ENCODE peak calls at places on chromosomes 13 and 19, in eight cellular contexts. One of them, this sample, is unnamed.
A peak's percentile ranks its signal among the peaks of the same experiment; 100 is the strongest.

GRCh38 chr13:97627566-97627965 is 193.6 kb downstream of the RAP2A start:
- DNase-seq in effector CD4-positive, alpha-beta T cell: no peak
- DNase-seq in stimulated activated CD4-positive, alpha-beta T cell treated with anti-CD3 and anti-CD28 coated beads, Interleukin-1b, Interleukin-23, amount 100 ng/mL, for 1 hour: no peak
- DNase-seq in kidney tubule cell: peak; percentile 52
- DNase-seq in nucleus accumbens: no peak
- DNase-seq in mesothelial cell of epicardium: no peak
- DNase-seq in MG63: peak; percentile 87
- DNase-seq in spleen: no peak
- DNase-seq in this sample: peak; percentile 85

GRCh38 chr13:95624020-95624419 is 20.5 kb downstream of the DZIP1 start:
- DNase-seq in effector CD4-positive, alpha-beta T cell: no peak
- DNase-seq in stimulated activated CD4-positive, alpha-beta T cell treated with anti-CD3 and anti-CD28 coated beads, Interleukin-1b, Interleukin-23, amount 100 ng/mL, for 1 hour: no peak
- DNase-seq in kidney tubule cell: peak; percentile 77
- DNase-seq in nucleus accumbens: no peak
- DNase-seq in mesothelial cell of epicardium: no peak
- DNase-seq in MG63: no peak
- DNase-seq in spleen: no peak
- DNase-seq in this sample: peak; percentile 54

GRCh38 chr13:31859546-31859945 is 120.2 kb downstream of the RXFP2 start:
- DNase-seq in effector CD4-positive, alpha-beta T cell: no peak
- DNase-seq in stimulated activated CD4-positive, alpha-beta T cell treated with anti-CD3 and anti-CD28 coated beads, Interleukin-1b, Interleukin-23, amount 100 ng/mL, for 1 hour: no peak
- DNase-seq in kidney tubule cell: no peak
- DNase-seq in nucleus accumbens: no peak
- DNase-seq in mesothelial cell of epicardium: no peak
- DNase-seq in MG63: no peak
- DNase-seq in spleen: no peak
- DNase-seq in this sample: no peak

GRCh38 chr19:22286151-22286810 is at the start of gene ZNF729:
- DNase-seq in effector CD4-positive, alpha-beta T cell: no peak
- DNase-seq in stimulated activated CD4-positive, alpha-beta T cell treated with anti-CD3 and anti-CD28 coated beads, Interleukin-1b, Interleukin-23, amount 100 ng/mL, for 1 hour: no peak
- DNase-seq in kidney tubule cell: peak; percentile 53
- DNase-seq in nucleus accumbens: no peak
- DNase-seq in mesothelial cell of epicardium: no peak
- DNase-seq in MG63: no peak
- DNase-seq in spleen: no peak
- DNase-seq in this sample: no peak

GRCh38 chr13:91930687-91931086 is 532.3 kb downstream of the GPC5 start:
- DNase-seq in effector CD4-positive, alpha-beta T cell: no peak
- DNase-seq in stimulated activated CD4-positive, alpha-beta T cell treated with anti-CD3 and anti-CD28 coated beads, Interleukin-1b, Interleukin-23, amount 100 ng/mL, for 1 hour: no peak
- DNase-seq in kidney tubule cell: no peak
- DNase-seq in nucleus accumbens: no peak
- DNase-seq in mesothelial cell of epicardium: no peak
- DNase-seq in MG63: no peak
- DNase-seq in spleen: no peak
- DNase-seq in this sample: no peak

GRCh38 chr13:28429685-28430290 is 65.1 kb downstream of the FLT1 start:
- DNase-seq in effector CD4-positive, alpha-beta T cell: no peak
- DNase-seq in stimulated activated CD4-positive, alpha-beta T cell treated with anti-CD3 and anti-CD28 coated beads, Interleukin-1b, Interleukin-23, amount 100 ng/mL, for 1 hour: no peak
- DNase-seq in kidney tubule cell: peak; percentile 25
- DNase-seq in nucleus accumbens: no peak
- DNase-seq in mesothelial cell of epicardium: no peak
- DNase-seq in MG63: no peak
- DNase-seq in spleen: no peak
- DNase-seq in this sample: no peak

GRCh38 chr19:17070912-17071311 is 4.3 kb downstream of the HAUS8 start:
- DNase-seq in effector CD4-positive, alpha-beta T cell: no peak
- DNase-seq in stimulated activated CD4-positive, alpha-beta T cell treated with anti-CD3 and anti-CD28 coated beads, Interleukin-1b, Interleukin-23, amount 100 ng/mL, for 1 hour: no peak
- DNase-seq in kidney tubule cell: no peak
- DNase-seq in nucleus accumbens: no peak
- DNase-seq in mesothelial cell of epicardium: no peak
- DNase-seq in MG63: no peak
- DNase-seq in spleen: no peak
- DNase-seq in this sample: no peak

GRCh38 chr13:46324976-46325375 is 62.1 kb downstream of the RUBCNL start:
- DNase-seq in effector CD4-positive, alpha-beta T cell: no peak
- DNase-seq in stimulated activated CD4-positive, alpha-beta T cell treated with anti-CD3 and anti-CD28 coated beads, Interleukin-1b, Interleukin-23, amount 100 ng/mL, for 1 hour: no peak
- DNase-seq in kidney tubule cell: no peak
- DNase-seq in nucleus accumbens: no peak
- DNase-seq in mesothelial cell of epicardium: no peak
- DNase-seq in MG63: no peak
- DNase-seq in spleen: no peak
- DNase-seq in this sample: no peak